ENCODE peak calls at places on chromosomes 6 and 20, in five cellular contexts. One of them, this sample, is unnamed.

GRCh38 chr6:145110109-145110508 is 625.2 kb downstream of the EPM2A start:
- DNase-seq in NCI-H748 treated with DMSO at 0.1 percent for 48 hours: no peak
- DNase-seq in NCI-H1417: no peak
- DNase-seq in neuronal stem cell: no peak
- DNase-seq in stimulated activated CD4-positive, alpha-beta T cell treated with anti-CD3 and anti-CD28 coated beads, Interleukin-4, amount 100 ng/mL, for 4 hours: no peak
- DNase-seq in this sample: no peak

GRCh38 chr20:54668271-54669053 is 193.1 kb downstream of the DOK5 start:
- DNase-seq in NCI-H748 treated with DMSO at 0.1 percent for 48 hours: no peak
- DNase-seq in NCI-H1417: peak
- DNase-seq in neuronal stem cell: no peak
- DNase-seq in stimulated activated CD4-positive, alpha-beta T cell treated with anti-CD3 and anti-CD28 coated beads, Interleukin-4, amount 100 ng/mL, for 4 hours: peak
- DNase-seq in this sample: peak

GRCh38 chr6:32947552-32948465 is 5.1 kb downstream of the HLA-DMA start:
- DNase-seq in NCI-H748 treated with DMSO at 0.1 percent for 48 hours: no peak
- DNase-seq in NCI-H1417: peak
- DNase-seq in neuronal stem cell: no peak
- DNase-seq in stimulated activated CD4-positive, alpha-beta T cell treated with anti-CD3 and anti-CD28 coated beads, Interleukin-4, amount 100 ng/mL, for 4 hours: no peak
- DNase-seq in this sample: peak

GRCh38 chr20:36334281-36335075 is 28.3 kb downstream of the DLGAP4 start:
- DNase-seq in NCI-H748 treated with DMSO at 0.1 percent for 48 hours: no peak
- DNase-seq in NCI-H1417: no peak
- DNase-seq in neuronal stem cell: no peak
- DNase-seq in stimulated activated CD4-positive, alpha-beta T cell treated with anti-CD3 and anti-CD28 coated beads, Interleukin-4, amount 100 ng/mL, for 4 hours: no peak
- DNase-seq in this sample: no peak

GRCh38 chr6:53014744-53015143 is 19.7 kb upstream of the GSTA4 start:
- DNase-seq in NCI-H748 treated with DMSO at 0.1 percent for 48 hours: no peak
- DNase-seq in NCI-H1417: no peak
- DNase-seq in neuronal stem cell: no peak
- DNase-seq in stimulated activated CD4-positive, alpha-beta T cell treated with anti-CD3 and anti-CD28 coated beads, Interleukin-4, amount 100 ng/mL, for 4 hours: no peak
- DNase-seq in this sample: no peak

GRCh38 chr6:11331136-11331535 is 98.7 kb upstream of the NEDD9 start:
- DNase-seq in NCI-H748 treated with DMSO at 0.1 percent for 48 hours: no peak
- DNase-seq in NCI-H1417: no peak
- DNase-seq in neuronal stem cell: no peak
- DNase-seq in stimulated activated CD4-positive, alpha-beta T cell treated with anti-CD3 and anti-CD28 coated beads, Interleukin-4, amount 100 ng/mL, for 4 hours: no peak
- DNase-seq in this sample: no peak

GRCh38 chr6:87904041-87904440 is 143.6 kb upstream of the SPACA1 start:
- DNase-seq in NCI-H748 treated with DMSO at 0.1 percent for 48 hours: no peak
- DNase-seq in NCI-H1417: no peak
- DNase-seq in neuronal stem cell: no peak
- DNase-seq in stimulated activated CD4-positive, alpha-beta T cell treated with anti-CD3 and anti-CD28 coated beads, Interleukin-4, amount 100 ng/mL, for 4 hours: no peak
- DNase-seq in this sample: no peak

GRCh38 chr6:54236984-54237383 is 71.3 kb upstream of the TINAG start:
- DNase-seq in NCI-H748 treated with DMSO at 0.1 percent for 48 hours: no peak
- DNase-seq in NCI-H1417: peak
- DNase-seq in neuronal stem cell: no peak
- DNase-seq in stimulated activated CD4-positive, alpha-beta T cell treated with anti-CD3 and anti-CD28 coated beads, Interleukin-4, amount 100 ng/mL, for 4 hours: no peak
- DNase-seq in this sample: no peak

GRCh38 chr6:155452576-155452975 is 3.1 kb downstream of the NOX3 start:
- DNase-seq in NCI-H748 treated with DMSO at 0.1 percent for 48 hours: no peak
- DNase-seq in NCI-H1417: no peak
- DNase-seq in neuronal stem cell: no peak
- DNase-seq in stimulated activated CD4-positive, alpha-beta T cell treated with anti-CD3 and anti-CD28 coated beads, Interleukin-4, amount 100 ng/mL, for 4 hours: no peak
- DNase-seq in this sample: no peak

GRCh38 chr6:26055670-26056582 is 31.3 kb upstream of the HFE start:
- DNase-seq in NCI-H748 treated with DMSO at 0.1 percent for 48 hours: peak
- DNase-seq in NCI-H1417: peak
- DNase-seq in neuronal stem cell: peak
- DNase-seq in stimulated activated CD4-positive, alpha-beta T cell treated with anti-CD3 and anti-CD28 coated beads, Interleukin-4, amount 100 ng/mL, for 4 hours: peak
- DNase-seq in this sample: peak

GRCh38 chr6:27809939-27810767 is 102.0 kb downstream of the OR2B2 start:
- DNase-seq in NCI-H748 treated with DMSO at 0.1 percent for 48 hours: peak
- DNase-seq in NCI-H1417: peak
- DNase-seq in neuronal stem cell: peak
- DNase-seq in stimulated activated CD4-positive, alpha-beta T cell treated with anti-CD3 and anti-CD28 coated beads, Interleukin-4, amount 100 ng/mL, for 4 hours: peak
- DNase-seq in this sample: peak

This sample was measured in neural progenitor cell.